ENCODE peak calls at places on chromosomes 11 and 22, in nine cellular contexts. Y is Panc1, A is left ventricle myocardium inferior, O is HepG2, G is heart left ventricle, X is tibial nerve, C is GM23338, S is dorsolateral prefrontal cortex, P is lower lobe of right lung. R is an unnamed sample.

GRCh38 chr11:115181480-115181879 is 322.7 kb downstream of the CADM1 start:
- DNase-seq in Y (no peak), A (no peak), O (no peak), G (no peak), X (no peak), C (no peak), S (no peak), P (no peak), R (no peak)

GRCh38 chr11:95152878-95153856 is 63.5 kb downstream of the ENDOD1 start:
- DNase-seq in Y (no peak), A (no peak), O (no peak), G (no peak), X (no peak), C (no peak), S (no peak), P (no peak), R (no peak)

GRCh38 chr11:58057481-58057880 is 26.7 kb downstream of the OR6Q1 start:
- DNase-seq in Y (no peak), A (no peak), O (no peak), G (no peak), X (no peak), C (no peak), S (no peak), P (no peak), R (no peak)

GRCh38 chr22:40635008-40635939 is 1.2 kb downstream of the MRTFA start:
- DNase-seq in Y (no peak), A (peak; percentile 63), O (no peak), G (peak; percentile 40), X (peak; percentile 52), C (peak; percentile 17), S (no peak), P (no peak), R (no peak)

GRCh38 chr22:20246368-20247009 is 21.6 kb downstream of the RTN4R start:
- DNase-seq in Y (no peak), A (no peak), O (no peak), G (no peak), X (no peak), C (peak; percentile 28), S (no peak), P (no peak), R (no peak)

GRCh38 chr22:21713428-21714058 is 22.1 kb downstream of the YPEL1 start:
- DNase-seq in Y (no peak), A (no peak), O (no peak), G (no peak), X (no peak), C (no peak), S (no peak), P (no peak), R (no peak)

GRCh38 chr11:64998690-64999431 is 2.1 kb upstream of the BATF2 start:
- DNase-seq in Y (no peak), A (no peak), O (peak; percentile 63), G (no peak), X (no peak), C (no peak), S (no peak), P (no peak), R (no peak)

GRCh38 chr11:22624742-22625447 is 728 bp downstream of the FANCF start:
- DNase-seq in Y (peak; percentile 18), A (peak; percentile 56), O (peak; percentile 72), G (peak; percentile 65), X (peak; percentile 25), C (peak; percentile 90), S (peak; percentile 73), P (peak; percentile 78), R (peak; percentile 48)

GRCh38 chr11:100080401-100080800 is 606.7 kb upstream of the ARHGAP42 start:
- DNase-seq in Y (no peak), A (no peak), O (no peak), G (no peak), X (no peak), C (peak; percentile 30), S (no peak), P (no peak), R (no peak)

GRCh38 chr11:94151903-94152677 is 23.4 kb downstream of the PANX1 start:
- DNase-seq in Y (peak; percentile 76), A (no peak), O (peak; percentile 72), G (peak; percentile 43), X (no peak), C (no peak), S (no peak), P (no peak), R (peak; percentile 87)

GRCh38 chr22:24950272-24950902 is 2.1 kb upstream of the KIAA1671 start:
- DNase-seq in Y (no peak), A (no peak), O (peak; percentile 20), G (no peak), X (no peak), C (peak; percentile 96), S (peak; percentile 49), P (no peak), R (peak; percentile 26)

GRCh38 chr11:67372993-67373915 is at the start of gene CLCF1:
- DNase-seq in Y (no peak), A (peak; percentile 69), O (no peak), G (peak; percentile 77), X (no peak), C (peak; percentile 83), S (no peak), P (peak; percentile 81), R (peak; percentile 80)

GRCh38 chr11:60363542-60364525 is 14.5 kb upstream of the MS4A7 start:
- DNase-seq in Y (peak; percentile 43), A (no peak), O (peak; percentile 58), G (peak; percentile 60), X (peak; percentile 79), C (peak; percentile 88), S (peak; percentile 52), P (no peak), R (peak; percentile 59)

GRCh38 chr11:129620705-129621104 is 194.9 kb upstream of the TMEM45B start:
- DNase-seq in Y (no peak), A (no peak), O (no peak), G (no peak), X (no peak), C (no peak), S (no peak), P (no peak), R (no peak)

GRCh38 chr11:61958590-61958989 is 8.4 kb downstream of the BEST1 start:
- DNase-seq in Y (no peak), A (no peak), O (no peak), G (no peak), X (no peak), C (no peak), S (no peak), P (no peak), R (no peak)

GRCh38 chr11:61961570-61962212 is 5.7 kb downstream of the FTH1 start:
- DNase-seq in Y (no peak), A (peak; percentile 78), O (peak; percentile 84), G (peak; percentile 68), X (peak; percentile 73), C (no peak), S (peak; percentile 76), P (no peak), R (peak; percentile 41)

GRCh38 chr11:61959026-61959608 is 8.3 kb downstream of the FTH1 start:
- DNase-seq in Y (no peak), A (no peak), O (no peak), G (no peak), X (no peak), C (peak; percentile 20), S (peak; percentile 5), P (no peak), R (no peak)

GRCh38 chr11:61960532-61960931 is 6.9 kb downstream of the FTH1 start:
- DNase-seq in Y (no peak), A (no peak), O (no peak), G (no peak), X (no peak), C (no peak), S (peak; percentile 23), P (no peak), R (no peak)

GRCh38 chr11:61959678-61960077 is 7.8 kb downstream of the FTH1 start:
- DNase-seq in Y (no peak), A (no peak), O (no peak), G (no peak), X (no peak), C (no peak), S (peak; percentile 15), P (no peak), R (no peak)
- H3K27ac ChIP-seq in Y (no peak overlapping the region), A (peak overlapping the region; percentile 100), O (no peak overlapping the region), G (no peak overlapping the region), X (peak overlapping the region; percentile 100), C (no peak overlapping the region), S (peak overlapping the region; percentile 99), P (no peak overlapping the region), R (no peak overlapping the region)

GRCh38 chr22:42720263-42721044 is at the start of gene A4GALT:
- DNase-seq in Y (no peak), A (peak; percentile 52), O (no peak), G (peak; percentile 57), X (no peak), C (peak; percentile 54), S (no peak), P (no peak), R (no peak)
- H3K4me3 ChIP-seq in Y (peak within 1 kb of the TSS; percentile 55), A (peak within 1 kb of the TSS; percentile 86), O (peak within 1 kb of the TSS; percentile 42), G (peak within 1 kb of the TSS; percentile 97), X (peak within 1 kb of the TSS; percentile 95), C (peak within 1 kb of the TSS; percentile 78), S (peak within 1 kb of the TSS; percentile 63), P (peak within 1 kb of the TSS; percentile 80), R (peak within 1 kb of the TSS; percentile 57)

GRCh38 chr22:42622061-42622710 is 7.5 kb upstream of the POLDIP3 start:
- DNase-seq in Y (no peak), A (no peak), O (no peak), G (no peak), X (no peak), C (no peak), S (no peak), P (no peak), R (no peak)

GRCh38 chr22:42624551-42625106 is 9.9 kb upstream of the POLDIP3 start:
- DNase-seq in Y (no peak), A (no peak), O (no peak), G (no peak), X (no peak), C (no peak), S (no peak), P (no peak), R (no peak)

GRCh38 chr22:42621505-42622002 is 6.9 kb upstream of the POLDIP3 start:
- DNase-seq in Y (no peak), A (peak; percentile 63), O (peak; percentile 47), G (peak; percentile 64), X (peak; percentile 51), C (peak; percentile 96), S (no peak), P (peak; percentile 74), R (peak; percentile 37)

GRCh38 chr22:42623756-42624446 is 9.2 kb upstream of the POLDIP3 start:
- DNase-seq in Y (no peak), A (no peak), O (no peak), G (no peak), X (no peak), C (no peak), S (no peak), P (no peak), R (no peak)

GRCh38 chr22:42623301-42623751 is 8.6 kb upstream of the POLDIP3 start:
- DNase-seq in Y (no peak), A (no peak), O (no peak), G (no peak), X (no peak), C (no peak), S (no peak), P (no peak), R (no peak)
- H3K27ac ChIP-seq in Y (no peak overlapping the region), A (peak overlapping the region; percentile 67), O (no peak overlapping the region), G (no peak overlapping the region), X (peak overlapping the region; percentile 34), C (no peak overlapping the region), S (peak overlapping the region; percentile 41), P (peak overlapping the region; percentile 4), R (no peak overlapping the region)

GRCh38 chr11:63940786-63941185 is 2.0 kb downstream of the NAA40 start:
- DNase-seq in Y (no peak), A (no peak), O (no peak), G (no peak), X (no peak), C (no peak), S (no peak), P (no peak), R (no peak)
- H3K4me3 ChIP-seq in Y (no peak overlapping the region), A (no peak overlapping the region), O (no peak overlapping the region), G (no peak overlapping the region), X (no peak overlapping the region), C (no peak overlapping the region), S (peak overlapping the region; percentile 80), P (no peak overlapping the region), R (no peak overlapping the region)